ENCODE peak calls at places on chromosomes 11 and 22, in seven cellular contexts. P, T, L, Q, R, H and E are unnamed samples.

GRCh38 chr11:119592642-119593041 is 136.4 kb downstream of the NECTIN1 start:
- DNase-seq in H (no peak), L (no peak), T (no peak), Q (no peak), P (no peak), R (no peak), E (peak)

GRCh38 chr11:69909561-69910518 is 90.6 kb upstream of the FGF3 start:
- DNase-seq in R (no peak), H (peak), Q (peak), T (peak), P (no peak), L (no peak), E (no peak)

GRCh38 chr11:394034-394857 is at the start of gene PKP3:
- DNase-seq in Q (peak), R (peak), L (peak), T (no peak), P (no peak), H (no peak), E (peak)

GRCh38 chr11:95682552-95682951 is 107.0 kb downstream of the FAM76B start:
- DNase-seq in P (no peak), Q (no peak), R (no peak), T (no peak), H (no peak), L (peak), E (no peak)

GRCh38 chr11:69614085-69614484 is 26.9 kb upstream of the CCND1 start:
- DNase-seq in L (no peak), P (no peak), H (no peak), R (no peak), Q (no peak), T (no peak), E (no peak)

GRCh38 chr22:35630387-35630793 is 13.3 kb upstream of the MB start:
- DNase-seq in Q (no peak), P (no peak), L (peak), T (peak), H (no peak), R (no peak), E (peak)

GRCh38 chr11:57427692-57428082 is 766 bp upstream of the SLC43A3 start:
- DNase-seq in R (peak), L (no peak), Q (no peak), T (no peak), P (peak), H (no peak), E (peak)

GRCh38 chr11:19995131-19995530 is 165.1 kb downstream of the DBX1 start:
- DNase-seq in R (no peak), P (no peak), L (peak), Q (no peak), H (no peak), T (no peak), E (peak)

GRCh38 chr11:85941380-85941973 is 86.3 kb downstream of the CCDC83 start:
- DNase-seq in L (peak), R (peak), T (peak), H (no peak), Q (peak), P (no peak), E (peak)

GRCh38 chr11:75502138-75502537 is 23.6 kb downstream of the GDPD5 start:
- DNase-seq in Q (no peak), P (no peak), L (no peak), T (no peak), R (no peak), H (no peak), E (no peak)

GRCh38 chr11:78889698-78890097 is 315.0 kb upstream of the NARS2 start:
- DNase-seq in Q (no peak), P (no peak), T (no peak), R (no peak), L (no peak), H (no peak), E (no peak)

GRCh38 chr11:19980957-19981669 is 179.2 kb downstream of the DBX1 start:
- DNase-seq in H (no peak), L (peak), P (no peak), T (no peak), Q (no peak), R (peak), E (peak)

GRCh38 chr11:64534391-64534801 is 56.6 kb upstream of the SLC22A12 start:
- DNase-seq in H (no peak), P (no peak), T (no peak), R (no peak), Q (no peak), L (no peak), E (no peak)

GRCh38 chr11:5531053-5531831 is 14.7 kb upstream of the UBQLNL start:
- DNase-seq in L (no peak), Q (no peak), R (no peak), H (no peak), T (no peak), P (no peak), E (no peak)

GRCh38 chr11:132962026-132962425 is 570.3 kb downstream of the OPCML start:
- DNase-seq in H (no peak), L (peak), T (no peak), R (no peak), Q (no peak), P (no peak), E (peak)

GRCh38 chr11:62137276-62137861 is 13.6 kb downstream of the INCENP start:
- DNase-seq in R (no peak), T (no peak), Q (no peak), H (no peak), P (no peak), L (no peak), E (no peak)
- TF ChIP-seq CTCF in R (no peak), T (no peak), Q (no peak), H (no peak), P (no peak), L (no peak), E (no peak)

DNA sequence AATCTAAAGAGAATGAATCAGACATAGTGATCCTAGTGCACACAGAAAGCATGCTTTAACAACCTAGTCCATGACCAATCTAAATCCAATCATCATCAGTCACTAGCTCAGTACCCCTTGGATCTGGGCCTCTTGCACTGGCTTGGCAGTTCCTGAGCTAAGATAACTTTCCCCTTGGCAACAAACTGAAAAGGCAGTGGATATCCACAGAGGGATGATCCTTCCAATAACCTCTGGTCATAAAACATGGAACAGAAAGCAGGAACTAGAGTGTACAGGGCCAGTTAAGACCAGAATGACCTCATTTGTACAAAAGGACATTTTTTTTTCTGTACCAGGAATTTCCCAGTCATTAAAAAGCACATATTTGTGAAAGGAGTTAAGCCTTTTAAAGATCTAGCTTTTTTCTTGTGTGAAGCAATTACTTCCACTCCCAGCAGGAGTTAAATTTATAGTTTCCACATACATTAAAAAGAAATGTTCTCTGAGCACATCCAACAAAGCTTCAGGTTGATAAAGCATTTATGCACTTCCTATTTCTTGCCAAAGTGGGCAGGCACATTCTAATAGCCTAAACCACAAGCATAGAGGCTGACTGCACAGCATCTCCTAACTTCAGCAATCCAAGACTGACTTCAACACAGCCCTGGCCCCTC is 30.0 kb downstream of the GUCY1A2 start:
- DNase-seq in H (no peak), P (no peak), L (peak), T (no peak), R (no peak), Q (no peak), E (peak)
- TF ChIP-seq CTCF in H (no peak), P (no peak), L (no peak), T (no peak), R (no peak), Q (no peak), E (no peak)

DNA sequence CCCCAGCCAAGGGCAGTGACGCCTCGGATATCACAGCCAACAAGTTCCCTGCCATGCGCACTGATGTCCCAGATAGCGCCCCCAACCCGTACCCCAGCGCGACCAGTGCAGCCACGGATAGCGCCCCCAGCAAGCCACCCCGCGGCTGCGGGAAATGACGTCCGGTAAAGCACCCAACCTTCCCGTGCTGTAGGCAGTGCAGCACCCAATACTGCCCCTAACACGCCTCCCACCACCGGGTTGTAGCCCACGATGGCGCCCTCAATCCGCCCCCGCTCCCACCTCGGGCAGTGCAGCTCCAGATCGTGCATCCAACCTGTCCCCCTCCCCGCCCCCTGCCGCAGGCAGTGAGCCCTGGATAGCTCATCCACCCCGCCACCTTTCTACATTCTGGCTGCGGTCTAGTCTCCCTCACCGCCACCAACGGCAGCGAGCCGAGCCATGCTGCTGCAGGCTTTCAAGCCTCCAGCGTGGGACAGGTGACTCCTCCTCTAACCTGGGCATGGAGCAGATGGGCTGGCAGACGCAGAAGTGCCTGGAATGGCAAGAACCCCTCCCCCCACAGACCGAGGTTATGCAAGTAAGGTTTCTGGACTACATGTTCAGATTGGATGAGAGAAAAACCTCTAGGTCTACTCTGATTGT is 540 bp downstream of the RFPL2 start:
- DNase-seq in R (no peak), H (peak), Q (peak), L (no peak), T (no peak), P (no peak), E (no peak)
- TF ChIP-seq CTCF in R (no peak), H (no peak), Q (no peak), L (no peak), T (no peak), P (no peak), E (no peak)

GRCh38 chr11:32390712-32391111 is 44.6 kb downstream of the WT1 start:
- DNase-seq in T (no peak), H (no peak), R (no peak), Q (no peak), P (no peak), L (no peak), E (no peak)

GRCh38 chr11:32391965-32392553 is 43.3 kb downstream of the WT1 start:
- DNase-seq in P (no peak), H (no peak), Q (no peak), R (no peak), L (peak), T (no peak), E (peak)

GRCh38 chr11:32386770-32387377 is 48.5 kb downstream of the WT1 start:
- DNase-seq in P (no peak), R (no peak), L (peak), Q (no peak), T (no peak), H (no peak), E (peak)

GRCh38 chr11:32391479-32391878 is 43.9 kb downstream of the WT1 start:
- DNase-seq in Q (no peak), L (no peak), T (no peak), R (no peak), P (no peak), H (no peak), E (no peak)

GRCh38 chr11:32388871-32389770 is 46.2 kb downstream of the WT1 start:
- DNase-seq in P (no peak), H (no peak), R (no peak), Q (no peak), L (no peak), T (no peak), E (peak)
- TF ChIP-seq CTCF in P (no peak), H (no peak), R (no peak), Q (no peak), L (no peak), T (no peak), E (no peak)